ENCODE peak calls at places on chromosome 18, in five cellular contexts. I, J, N, H and S are unnamed samples.

GRCh38 chr18:31647354-31647753 is 37.0 kb downstream of the B4GALT6 start:
- DNase-seq in H (no peak), I (no peak), J (no peak), N (no peak), S (no peak)

GRCh38 chr18:40810371-40810770 is 1144.7 kb upstream of the PIK3C3 start:
- DNase-seq in H (no peak), I (no peak), J (no peak), N (no peak), S (no peak)

GRCh38 chr18:69599377-69599776 is 198.7 kb downstream of the DOK6 start:
- DNase-seq in J (no peak), N (no peak), H (no peak), I (no peak), S (no peak)

GRCh38 chr18:36295880-36296301 is 1.6 kb upstream of the FHOD3 start:
- DNase-seq in J (no peak), H (no peak), I (no peak), N (no peak), S (no peak)

GRCh38 chr18:57771183-57771582 is 31.9 kb downstream of the ATP8B1 start:
- DNase-seq in I (no peak), N (no peak), H (no peak), J (no peak), S (no peak)

GRCh38 chr18:8949206-8949605 is 153.3 kb upstream of the NDUFV2 start:
- DNase-seq in I (no peak), N (peak; percentile 80), H (peak; percentile 67), J (no peak), S (no peak)

GRCh38 chr18:13137939-13138821 is 80.4 kb upstream of the LDLRAD4 start:
- DNase-seq in H (peak; percentile 89), I (peak; percentile 44), J (peak; percentile 41), N (peak; percentile 94), S (peak; percentile 30)

GRCh38 chr18:49028091-49028490 is 77.3 kb upstream of the SMAD7 start:
- DNase-seq in J (no peak), N (no peak), I (no peak), H (no peak), S (no peak)

GRCh38 chr18:7021994-7022840 is 95.4 kb downstream of the LAMA1 start:
- DNase-seq in I (no peak), H (no peak), J (peak; percentile 83), N (no peak), S (no peak)

GRCh38 chr18:26780520-26781325 is 84.8 kb downstream of the AQP4 start:
- DNase-seq in N (no peak), J (no peak), I (no peak), H (no peak), S (no peak)

GRCh38 chr18:50080932-50081560 is 113.9 kb downstream of the MYO5B start:
- DNase-seq in H (no peak), J (no peak), N (no peak), I (no peak), S (no peak)

GRCh38 chr18:50956116-50956515 is 11.7 kb upstream of the ELAC1 start:
- DNase-seq in J (no peak), I (no peak), N (no peak), H (no peak), S (no peak)

GRCh38 chr18:46566111-46566510 is 90.9 kb downstream of the LOXHD1 start:
- DNase-seq in N (no peak), H (no peak), J (no peak), I (no peak), S (no peak)

GRCh38 chr18:67266591-67267237 is 249.8 kb downstream of the DSEL start:
- DNase-seq in N (no peak), H (no peak), J (no peak), I (no peak), S (no peak)

GRCh38 chr18:11523809-11524208 is 85.6 kb upstream of the SLC35G4 start:
- DNase-seq in H (no peak), J (no peak), N (no peak), I (no peak), S (no peak)

GRCh38 chr18:58438161-58438983 is 190.5 kb downstream of the ALPK2 start:
- DNase-seq in I (no peak), N (peak; percentile 30), H (no peak), J (no peak), S (no peak)

GRCh38 chr18:62979172-62979571 is 263.8 kb downstream of the PHLPP1 start:
- DNase-seq in I (no peak), N (peak; percentile 27), H (no peak), J (no peak), S (no peak)

GRCh38 chr18:63440219-63440618 is 17.9 kb upstream of the VPS4B start:
- DNase-seq in H (peak; percentile 79), I (peak; percentile 19), N (no peak), J (no peak), S (peak; percentile 27)

GRCh38 chr18:74942319-74942910 is 266.5 kb downstream of the PTGR3 start:
- DNase-seq in H (no peak), N (no peak), I (no peak), J (no peak), S (no peak)

GRCh38 chr18:59604877-59605276 is 92.3 kb downstream of the CCBE1 start:
- DNase-seq in H (no peak), J (no peak), I (no peak), N (no peak), S (no peak)

GRCh38 chr18:77065221-77065981 is 67.2 kb downstream of the MBP start:
- DNase-seq in H (no peak), J (no peak), N (peak; percentile 60), I (peak; percentile 46), S (no peak)
- H3K27ac ChIP-seq in H (peak overlapping the region; percentile 70), J (no peak overlapping the region), N (peak overlapping the region; percentile 92), I (peak overlapping the region; percentile 74), S (peak overlapping the region; percentile 58)

GRCh38 chr18:3655637-3656050 is 205.7 kb downstream of the TGIF1 start:
- DNase-seq in H (no peak), I (no peak), J (no peak), N (no peak), S (no peak)
- TF ChIP-seq CTCF in H (no peak), I (no peak), J (no peak), N (no peak), S (no peak)

DNA sequence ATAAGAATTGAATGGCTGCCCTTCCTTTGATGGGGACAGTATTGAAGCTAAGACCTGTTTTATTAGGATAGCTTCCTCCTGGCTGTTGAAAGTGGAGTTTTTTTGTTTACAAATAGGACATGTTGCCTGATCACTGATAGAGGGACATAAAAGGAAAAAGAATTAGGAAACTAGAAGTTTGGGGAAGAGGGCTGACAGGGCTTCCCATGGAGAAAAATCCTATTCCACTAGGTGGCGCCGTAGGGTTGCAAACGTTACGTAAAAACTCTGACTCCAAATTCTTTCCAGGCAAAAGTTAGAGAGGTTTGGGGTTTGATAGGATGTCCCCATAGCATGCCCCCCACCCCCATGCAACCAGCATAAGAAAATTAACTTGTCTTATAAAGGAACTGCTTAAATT is 11.1 kb upstream of the RBFA start:
- DNase-seq in J (no peak), H (no peak), N (peak; percentile 14), I (no peak), S (no peak)
- H3K9me3 ChIP-seq in J (peaks cover 2% of the 10 kb centered on the region), H (peaks cover 61% of the 10 kb centered on the region), N (peaks cover 66% of the 10 kb centered on the region), I (peaks cover 97% of the 10 kb centered on the region), S (peaks cover 92% of the 10 kb centered on the region)

GRCh38 chr18:3305354-3305762 is 43.4 kb downstream of the MYL12B start:
- DNase-seq in H (no peak), J (no peak), I (no peak), N (no peak), S (no peak)
- H3K27ac ChIP-seq in H (no peak overlapping the region), J (no peak overlapping the region), I (no peak overlapping the region), N (no peak overlapping the region), S (no peak overlapping the region)

DNA sequence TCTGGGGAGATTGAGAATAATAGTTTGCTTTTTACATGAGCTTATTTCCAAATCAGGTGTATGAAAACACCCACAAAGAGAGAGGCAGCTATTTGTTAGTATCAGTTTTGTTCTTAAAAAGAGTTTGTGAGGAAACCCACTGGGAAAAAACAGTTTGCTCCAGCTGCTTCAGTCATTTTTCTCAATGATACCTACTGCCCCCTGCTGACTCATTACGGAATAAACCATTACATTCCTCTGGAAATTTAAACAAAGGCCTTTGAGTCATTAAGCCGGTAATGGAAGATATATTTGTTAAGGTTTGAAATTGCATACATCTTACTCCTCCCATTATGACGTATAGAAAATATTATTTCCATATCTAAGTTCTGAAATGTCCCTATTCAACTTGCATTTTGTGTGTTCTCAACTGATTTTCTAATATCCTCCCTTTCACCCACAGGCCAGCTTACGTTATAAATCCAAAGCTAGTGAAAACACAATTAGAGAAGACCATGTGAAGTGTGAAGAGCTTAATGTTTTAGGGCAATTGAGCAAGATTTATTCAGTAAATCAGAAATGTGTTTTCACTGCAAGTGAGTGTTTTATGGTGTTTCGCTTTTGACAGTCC is 761.6 kb downstream of the DSC3 start:
- DNase-seq in I (no peak), N (peak; percentile 20), J (peak; percentile 13), H (no peak), S (no peak)
- TF ChIP-seq CTCF in I (peak; percentile 66), N (peak; percentile 79), J (peak; percentile 54), H (no peak), S (peak; percentile 58)